ENCODE peak calls at places on chromosomes 7 and 10, in seven cellular contexts. One of them, this sample, is unnamed.

GRCh38 chr7:121164247-121164646 is 164.6 kb upstream of the WNT16 start:
- DNase-seq in SHP77: no peak
- DNase-seq in endothelial cell: no peak
- DNase-seq in effector memory CD4-positive, alpha-beta T cell: no peak
- DNase-seq in activated naive CD8-positive, alpha-beta T cell treated with anti-CD3 and anti-CD28 coated beads, Interleukin-2, amount 50 U/mL, for 24 hours: no peak
- DNase-seq in neuronal stem cell: no peak
- DNase-seq in GM03348: no peak
- DNase-seq in this sample: no peak

GRCh38 chr10:30073045-30073766 is 13.8 kb upstream of the JCAD start:
- DNase-seq in activated naive CD8-positive, alpha-beta T cell treated with anti-CD3 and anti-CD28 coated beads, Interleukin-2, amount 50 U/mL, for 24 hours: no peak
- DNase-seq in neuronal stem cell: no peak
- DNase-seq in effector memory CD4-positive, alpha-beta T cell: no peak
- DNase-seq in endothelial cell: no peak
- DNase-seq in SHP77: no peak
- DNase-seq in GM03348: no peak
- DNase-seq in this sample: no peak

GRCh38 chr10:124262249-124262865 is 156.4 kb downstream of the OAT start:
- DNase-seq in SHP77: no peak
- DNase-seq in endothelial cell: no peak
- DNase-seq in neuronal stem cell: no peak
- DNase-seq in effector memory CD4-positive, alpha-beta T cell: no peak
- DNase-seq in activated naive CD8-positive, alpha-beta T cell treated with anti-CD3 and anti-CD28 coated beads, Interleukin-2, amount 50 U/mL, for 24 hours: no peak
- DNase-seq in GM03348: no peak
- DNase-seq in this sample: no peak

GRCh38 chr10:111648046-111648445 is 535.5 kb downstream of the GPAM start:
- DNase-seq in endothelial cell: no peak
- DNase-seq in activated naive CD8-positive, alpha-beta T cell treated with anti-CD3 and anti-CD28 coated beads, Interleukin-2, amount 50 U/mL, for 24 hours: no peak
- DNase-seq in neuronal stem cell: no peak
- DNase-seq in effector memory CD4-positive, alpha-beta T cell: no peak
- DNase-seq in GM03348: peak; percentile 89
- DNase-seq in SHP77: no peak
- DNase-seq in this sample: no peak

GRCh38 chr10:100728928-100729876 is 16.2 kb upstream of the PAX2 start:
- DNase-seq in neuronal stem cell: no peak
- DNase-seq in activated naive CD8-positive, alpha-beta T cell treated with anti-CD3 and anti-CD28 coated beads, Interleukin-2, amount 50 U/mL, for 24 hours: peak; percentile 44
- DNase-seq in endothelial cell: peak; percentile 70
- DNase-seq in GM03348: peak; percentile 60
- DNase-seq in SHP77: no peak
- DNase-seq in effector memory CD4-positive, alpha-beta T cell: no peak
- DNase-seq in this sample: no peak

GRCh38 chr10:47036771-47037170 is 125.5 kb downstream of the PTPN20 start:
- DNase-seq in GM03348: no peak
- DNase-seq in SHP77: no peak
- DNase-seq in endothelial cell: no peak
- DNase-seq in activated naive CD8-positive, alpha-beta T cell treated with anti-CD3 and anti-CD28 coated beads, Interleukin-2, amount 50 U/mL, for 24 hours: no peak
- DNase-seq in effector memory CD4-positive, alpha-beta T cell: no peak
- DNase-seq in neuronal stem cell: no peak
- DNase-seq in this sample: no peak

GRCh38 chr10:117418121-117418520 is 42.9 kb upstream of the PDZD8 start:
- DNase-seq in endothelial cell: no peak
- DNase-seq in neuronal stem cell: no peak
- DNase-seq in activated naive CD8-positive, alpha-beta T cell treated with anti-CD3 and anti-CD28 coated beads, Interleukin-2, amount 50 U/mL, for 24 hours: no peak
- DNase-seq in effector memory CD4-positive, alpha-beta T cell: no peak
- DNase-seq in SHP77: no peak
- DNase-seq in GM03348: no peak
- DNase-seq in this sample: no peak

GRCh38 chr10:133401981-133402725 is 8.2 kb downstream of the MTG1 start:
- DNase-seq in SHP77: no peak
- DNase-seq in activated naive CD8-positive, alpha-beta T cell treated with anti-CD3 and anti-CD28 coated beads, Interleukin-2, amount 50 U/mL, for 24 hours: no peak
- DNase-seq in neuronal stem cell: no peak
- DNase-seq in endothelial cell: no peak
- DNase-seq in effector memory CD4-positive, alpha-beta T cell: no peak
- DNase-seq in GM03348: no peak
- DNase-seq in this sample: no peak

GRCh38 chr7:1679966-1680730 is 10.1 kb downstream of the ELFN1 start:
- DNase-seq in neuronal stem cell: no peak
- DNase-seq in endothelial cell: no peak
- DNase-seq in activated naive CD8-positive, alpha-beta T cell treated with anti-CD3 and anti-CD28 coated beads, Interleukin-2, amount 50 U/mL, for 24 hours: no peak
- DNase-seq in SHP77: no peak
- DNase-seq in effector memory CD4-positive, alpha-beta T cell: no peak
- DNase-seq in GM03348: no peak
- DNase-seq in this sample: no peak

GRCh38 chr7:23462846-23463245 is 7.4 kb downstream of the IGF2BP3 start:
- DNase-seq in effector memory CD4-positive, alpha-beta T cell: no peak
- DNase-seq in GM03348: peak; percentile 42
- DNase-seq in endothelial cell: peak; percentile 8
- DNase-seq in SHP77: no peak
- DNase-seq in neuronal stem cell: no peak
- DNase-seq in activated naive CD8-positive, alpha-beta T cell treated with anti-CD3 and anti-CD28 coated beads, Interleukin-2, amount 50 U/mL, for 24 hours: no peak
- DNase-seq in this sample: peak; percentile 62

GRCh38 chr10:75335191-75335590 is 66.4 kb downstream of the ZNF503 start:
- DNase-seq in SHP77: no peak
- DNase-seq in activated naive CD8-positive, alpha-beta T cell treated with anti-CD3 and anti-CD28 coated beads, Interleukin-2, amount 50 U/mL, for 24 hours: no peak
- DNase-seq in GM03348: no peak
- DNase-seq in effector memory CD4-positive, alpha-beta T cell: no peak
- DNase-seq in neuronal stem cell: no peak
- DNase-seq in endothelial cell: no peak
- DNase-seq in this sample: no peak

GRCh38 chr7:19772858-19773337 is 519 bp downstream of the TMEM196 start:
- DNase-seq in SHP77: no peak
- DNase-seq in activated naive CD8-positive, alpha-beta T cell treated with anti-CD3 and anti-CD28 coated beads, Interleukin-2, amount 50 U/mL, for 24 hours: no peak
- DNase-seq in neuronal stem cell: peak; percentile 57
- DNase-seq in endothelial cell: peak; percentile 65
- DNase-seq in GM03348: peak; percentile 56
- DNase-seq in effector memory CD4-positive, alpha-beta T cell: no peak
- DNase-seq in this sample: no peak

GRCh38 chr7:1691601-1692499 is 21.8 kb downstream of the ELFN1 start:
- DNase-seq in effector memory CD4-positive, alpha-beta T cell: no peak
- DNase-seq in activated naive CD8-positive, alpha-beta T cell treated with anti-CD3 and anti-CD28 coated beads, Interleukin-2, amount 50 U/mL, for 24 hours: no peak
- DNase-seq in endothelial cell: no peak
- DNase-seq in SHP77: no peak
- DNase-seq in GM03348: no peak
- DNase-seq in neuronal stem cell: no peak
- DNase-seq in this sample: no peak

GRCh38 chr10:102517553-102517952 is 13.8 kb downstream of the SUFU start:
- DNase-seq in endothelial cell: no peak
- DNase-seq in neuronal stem cell: no peak
- DNase-seq in activated naive CD8-positive, alpha-beta T cell treated with anti-CD3 and anti-CD28 coated beads, Interleukin-2, amount 50 U/mL, for 24 hours: no peak
- DNase-seq in GM03348: peak; percentile 47
- DNase-seq in SHP77: no peak
- DNase-seq in effector memory CD4-positive, alpha-beta T cell: no peak
- DNase-seq in this sample: no peak

GRCh38 chr10:43222296-43222695 is 44.6 kb downstream of the RASGEF1A start:
- DNase-seq in neuronal stem cell: no peak
- DNase-seq in endothelial cell: no peak
- DNase-seq in effector memory CD4-positive, alpha-beta T cell: no peak
- DNase-seq in GM03348: no peak
- DNase-seq in SHP77: no peak
- DNase-seq in activated naive CD8-positive, alpha-beta T cell treated with anti-CD3 and anti-CD28 coated beads, Interleukin-2, amount 50 U/mL, for 24 hours: no peak
- DNase-seq in this sample: no peak

GRCh38 chr10:133207041-133207600 is 22.9 kb upstream of the UTF1 start:
- DNase-seq in neuronal stem cell: no peak
- DNase-seq in effector memory CD4-positive, alpha-beta T cell: no peak
- DNase-seq in activated naive CD8-positive, alpha-beta T cell treated with anti-CD3 and anti-CD28 coated beads, Interleukin-2, amount 50 U/mL, for 24 hours: no peak
- DNase-seq in GM03348: no peak
- DNase-seq in SHP77: no peak
- DNase-seq in endothelial cell: no peak
- DNase-seq in this sample: no peak

GRCh38 chr7:115014794-115015193 is 92.9 kb downstream of the MDFIC start:
- DNase-seq in activated naive CD8-positive, alpha-beta T cell treated with anti-CD3 and anti-CD28 coated beads, Interleukin-2, amount 50 U/mL, for 24 hours: no peak
- DNase-seq in endothelial cell: no peak
- DNase-seq in SHP77: no peak
- DNase-seq in neuronal stem cell: no peak
- DNase-seq in effector memory CD4-positive, alpha-beta T cell: no peak
- DNase-seq in GM03348: no peak
- DNase-seq in this sample: no peak

GRCh38 chr7:136171233-136171632 is 194.1 kb upstream of the MTPN start:
- DNase-seq in neuronal stem cell: no peak
- DNase-seq in activated naive CD8-positive, alpha-beta T cell treated with anti-CD3 and anti-CD28 coated beads, Interleukin-2, amount 50 U/mL, for 24 hours: no peak
- DNase-seq in endothelial cell: no peak
- DNase-seq in GM03348: no peak
- DNase-seq in SHP77: no peak
- DNase-seq in effector memory CD4-positive, alpha-beta T cell: no peak
- DNase-seq in this sample: no peak

GRCh38 chr7:5466551-5466950 is 42.9 kb upstream of the TNRC18 start:
- DNase-seq in endothelial cell: no peak
- DNase-seq in effector memory CD4-positive, alpha-beta T cell: no peak
- DNase-seq in SHP77: no peak
- DNase-seq in activated naive CD8-positive, alpha-beta T cell treated with anti-CD3 and anti-CD28 coated beads, Interleukin-2, amount 50 U/mL, for 24 hours: no peak
- DNase-seq in GM03348: no peak
- DNase-seq in neuronal stem cell: no peak
- DNase-seq in this sample: no peak

GRCh38 chr7:102425639-102426267 is 7.6 kb upstream of the ORAI2 start:
- DNase-seq in SHP77: no peak
- DNase-seq in neuronal stem cell: no peak
- DNase-seq in effector memory CD4-positive, alpha-beta T cell: peak; percentile 85
- DNase-seq in activated naive CD8-positive, alpha-beta T cell treated with anti-CD3 and anti-CD28 coated beads, Interleukin-2, amount 50 U/mL, for 24 hours: peak; percentile 85
- DNase-seq in endothelial cell: no peak
- DNase-seq in GM03348: no peak
- DNase-seq in this sample: peak; percentile 72